ENCODE peak calls at places on chromosomes 11 and 22, in four cellular contexts. One of them, this sample, is unnamed.

GRCh38 chr11:126426820-126427749 is 71.6 kb downstream of the ST3GAL4 start:
- DNase-seq in A549: no peak
- DNase-seq in K562: no peak
- DNase-seq in HepG2: no peak
- DNase-seq in this sample: no peak

GRCh38 chr11:99632969-99633368 is 612.2 kb downstream of the CNTN5 start:
- DNase-seq in A549: no peak
- DNase-seq in K562: no peak
- DNase-seq in HepG2: no peak
- DNase-seq in this sample: no peak

GRCh38 chr22:27597703-27598444 is 203.7 kb downstream of the MN1 start:
- DNase-seq in A549: no peak
- DNase-seq in K562: peak
- DNase-seq in HepG2: no peak
- DNase-seq in this sample: no peak

GRCh38 chr22:37898441-37899181 is 7.5 kb upstream of the MICALL1 start:
- DNase-seq in A549: no peak
- DNase-seq in K562: no peak
- DNase-seq in HepG2: peak
- DNase-seq in this sample: peak

GRCh38 chr11:100152751-100153150 is 534.3 kb upstream of the ARHGAP42 start:
- DNase-seq in A549: no peak
- DNase-seq in K562: no peak
- DNase-seq in HepG2: no peak
- DNase-seq in this sample: no peak

GRCh38 chr11:62418136-62418535 is 697 bp upstream of the SCGB1A1 start:
- DNase-seq in A549: no peak
- DNase-seq in K562: peak
- DNase-seq in HepG2: no peak
- DNase-seq in this sample: no peak

GRCh38 chr11:100827934-100828661 is 141.0 kb downstream of the ARHGAP42 start:
- DNase-seq in A549: peak
- DNase-seq in K562: peak
- DNase-seq in HepG2: peak
- DNase-seq in this sample: no peak

GRCh38 chr11:117915672-117916235 is 13.4 kb downstream of the TMPRSS13 start:
- DNase-seq in A549: no peak
- DNase-seq in K562: no peak
- DNase-seq in HepG2: no peak
- DNase-seq in this sample: no peak

GRCh38 chr22:30305519-30305905 is 16.2 kb upstream of the CASTOR1 start:
- DNase-seq in A549: no peak
- DNase-seq in K562: no peak
- DNase-seq in HepG2: no peak
- DNase-seq in this sample: no peak

GRCh38 chr11:30196400-30197206 is 34.2 kb upstream of the FSHB start:
- DNase-seq in A549: peak
- DNase-seq in K562: peak
- DNase-seq in HepG2: peak
- DNase-seq in this sample: peak

GRCh38 chr11:68011046-68011943 is 1.2 kb downstream of the ALDH3B1 start:
- DNase-seq in A549: no peak
- DNase-seq in K562: no peak
- DNase-seq in HepG2: no peak
- DNase-seq in this sample: no peak

GRCh38 chr11:12393691-12394090 is 16.3 kb downstream of the PARVA start:
- DNase-seq in A549: no peak
- DNase-seq in K562: no peak
- DNase-seq in HepG2: no peak
- DNase-seq in this sample: no peak

GRCh38 chr11:23313001-23313400 is 452.7 kb upstream of the CCDC179 start:
- DNase-seq in A549: no peak
- DNase-seq in K562: no peak
- DNase-seq in HepG2: no peak
- DNase-seq in this sample: no peak

GRCh38 chr11:30788849-30789248 is 202.7 kb upstream of the MPPED2 start:
- DNase-seq in A549: no peak
- DNase-seq in K562: no peak
- DNase-seq in HepG2: no peak
- DNase-seq in this sample: no peak

GRCh38 chr22:17119481-17120202 is 1.5 kb downstream of the TMEM121B start:
- DNase-seq in A549: no peak
- DNase-seq in K562: peak
- DNase-seq in HepG2: no peak
- DNase-seq in this sample: peak

GRCh38 chr11:103546236-103546635 is 437.0 kb downstream of the DYNC2H1 start:
- DNase-seq in A549: no peak
- DNase-seq in K562: no peak
- DNase-seq in HepG2: no peak
- DNase-seq in this sample: no peak

GRCh38 chr22:50713008-50713385 is 25.0 kb upstream of the ACR start:
- DNase-seq in A549: no peak
- DNase-seq in K562: no peak
- DNase-seq in HepG2: no peak
- DNase-seq in this sample: no peak

GRCh38 chr11:117980280-117980679 is 5.9 kb upstream of the IL10RA start:
- DNase-seq in A549: no peak
- DNase-seq in K562: no peak
- DNase-seq in HepG2: no peak
- DNase-seq in this sample: no peak

GRCh38 chr11:75786101-75786736 is 17.6 kb downstream of the DGAT2 start:
- DNase-seq in A549: no peak
- DNase-seq in K562: no peak
- DNase-seq in HepG2: peak
- DNase-seq in this sample: no peak

GRCh38 chr11:116148056-116148455 is 624.7 kb downstream of the BUD13 start:
- DNase-seq in A549: no peak
- DNase-seq in K562: no peak
- DNase-seq in HepG2: no peak
- DNase-seq in this sample: peak

GRCh38 chr22:45869448-45869847 is 107.5 kb downstream of the WNT7B start:
- DNase-seq in A549: no peak
- DNase-seq in K562: no peak
- DNase-seq in HepG2: no peak
- DNase-seq in this sample: no peak

GRCh38 chr11:134652586-134653255 is 240.7 kb upstream of the B3GAT1 start:
- DNase-seq in A549: no peak
- DNase-seq in K562: no peak
- DNase-seq in HepG2: no peak
- DNase-seq in this sample: no peak

GRCh38 chr22:19344420-19344819 is 52.9 kb upstream of the CLTCL1 start:
- DNase-seq in A549: no peak
- DNase-seq in K562: peak
- DNase-seq in HepG2: no peak
- DNase-seq in this sample: no peak

GRCh38 chr22:19349778-19350475 is 58.4 kb upstream of the CLTCL1 start:
- DNase-seq in A549: no peak
- DNase-seq in K562: peak
- DNase-seq in HepG2: no peak
- DNase-seq in this sample: no peak

GRCh38 chr22:19350476-19350859 is 58.9 kb upstream of the CLTCL1 start:
- DNase-seq in A549: no peak
- DNase-seq in K562: no peak
- DNase-seq in HepG2: no peak
- DNase-seq in this sample: no peak

GRCh38 chr22:19343470-19343869 is 52.0 kb upstream of the CLTCL1 start:
- DNase-seq in A549: no peak
- DNase-seq in K562: no peak
- DNase-seq in HepG2: no peak
- DNase-seq in this sample: no peak

DNA sequence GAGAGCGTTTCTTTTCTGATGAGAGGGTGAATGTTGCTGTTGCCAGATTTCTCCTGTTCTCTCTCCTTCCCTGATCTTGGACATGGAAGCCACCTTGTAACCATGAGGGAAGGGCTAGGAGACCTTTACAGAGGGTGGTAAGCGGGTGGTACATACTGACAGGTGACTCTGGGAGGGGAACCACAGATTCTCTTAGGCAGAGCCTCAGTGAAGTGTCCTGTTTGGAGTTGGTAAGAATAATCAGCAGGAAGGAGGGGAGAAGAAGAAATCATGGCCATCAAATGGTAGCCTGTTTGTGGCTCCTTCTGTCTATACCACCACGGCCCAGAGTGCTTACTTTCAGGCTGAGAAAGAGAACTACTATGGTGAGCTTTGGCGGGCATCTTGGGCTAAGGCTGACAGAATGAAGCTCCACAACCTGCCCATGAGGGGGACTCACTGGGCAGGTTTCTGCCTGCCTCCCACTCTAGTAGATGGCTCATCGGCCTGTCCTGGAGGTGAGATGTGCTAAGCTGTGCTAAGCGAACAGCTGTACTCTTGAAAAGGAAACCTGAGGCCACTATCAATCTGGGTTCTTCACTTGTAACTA is 55.3 kb upstream of the CLTCL1 start:
- DNase-seq in A549: no peak
- DNase-seq in K562: peak
- DNase-seq in HepG2: no peak
- DNase-seq in this sample: no peak
- TF ChIP-seq NR3C1 in A549: no peak
- TF ChIP-seq NR3C1 in K562: no peak
- TF ChIP-seq NR3C1 in HepG2: no peak
- TF ChIP-seq NR3C1 in this sample: no peak

GRCh38 chr11:121581607-121582006 is 128.8 kb upstream of the SORL1-AS1 start:
- DNase-seq in A549: no peak
- DNase-seq in K562: no peak
- DNase-seq in HepG2: no peak
- DNase-seq in this sample: no peak
- TF ChIP-seq NR3C1 in A549: no peak
- TF ChIP-seq NR3C1 in K562: no peak
- TF ChIP-seq NR3C1 in HepG2: no peak
- TF ChIP-seq NR3C1 in this sample: no peak

GRCh38 chr11:112354364-112354763 is 93.7 kb upstream of the PLET1 start:
- DNase-seq in A549: no peak
- DNase-seq in K562: no peak
- DNase-seq in HepG2: no peak
- DNase-seq in this sample: no peak

GRCh38 chr11:112357488-112357887 is 96.8 kb upstream of the PLET1 start:
- DNase-seq in A549: no peak
- DNase-seq in K562: no peak
- DNase-seq in HepG2: no peak
- DNase-seq in this sample: no peak

GRCh38 chr11:112361396-112361795 is 100.7 kb upstream of the PLET1 start:
- DNase-seq in A549: no peak
- DNase-seq in K562: no peak
- DNase-seq in HepG2: no peak
- DNase-seq in this sample: no peak

GRCh38 chr11:112352907-112353306 is 92.2 kb upstream of the PLET1 start:
- DNase-seq in A549: no peak
- DNase-seq in K562: no peak
- DNase-seq in HepG2: no peak
- DNase-seq in this sample: no peak

DNA sequence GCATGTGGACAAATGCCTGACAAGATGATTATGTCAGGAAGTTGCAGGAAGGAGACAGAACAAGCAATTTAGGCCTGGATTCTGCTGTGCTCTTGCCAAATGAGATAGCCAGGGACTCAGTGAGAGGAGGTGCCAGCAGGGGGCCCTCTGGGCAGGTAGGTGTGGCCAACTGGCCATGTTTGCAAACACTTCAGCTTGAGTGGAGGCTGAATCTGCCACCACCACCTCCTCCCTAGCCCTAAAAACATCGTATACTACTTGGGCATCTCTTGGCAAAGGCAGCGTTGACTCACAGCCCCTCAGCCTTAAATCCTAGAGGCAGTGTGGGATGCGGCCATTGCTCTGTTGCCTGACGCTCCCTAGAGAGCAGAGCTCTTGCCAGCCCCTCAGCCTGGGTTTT is 95.1 kb upstream of the PLET1 start:
- DNase-seq in A549: no peak
- DNase-seq in K562: peak
- DNase-seq in HepG2: no peak
- DNase-seq in this sample: peak
- TF ChIP-seq NR3C1 in A549: no peak
- TF ChIP-seq NR3C1 in K562: no peak
- TF ChIP-seq NR3C1 in HepG2: no peak
- TF ChIP-seq NR3C1 in this sample: no peak

DNA sequence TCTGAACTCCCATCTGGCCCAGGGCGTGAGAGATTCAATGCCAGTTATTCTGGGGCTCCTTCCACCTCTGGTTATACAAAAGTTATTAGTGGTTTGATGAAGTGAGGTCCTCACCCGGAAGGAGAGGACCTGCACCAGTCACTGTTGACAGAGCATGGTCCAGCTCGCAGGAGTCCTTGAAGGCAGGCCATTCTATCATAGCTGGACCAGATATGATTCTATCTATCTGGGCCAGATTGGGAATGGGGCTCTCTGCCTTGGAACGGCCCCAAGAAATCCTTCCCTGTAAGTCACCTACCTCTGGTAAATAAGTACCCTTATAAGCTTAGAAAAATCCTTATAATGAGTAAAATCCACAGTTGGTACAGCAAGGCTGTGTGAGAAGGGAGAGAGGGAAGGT is 50.7 kb downstream of the C11orf91 start:
- DNase-seq in A549: no peak
- DNase-seq in K562: no peak
- DNase-seq in HepG2: no peak
- DNase-seq in this sample: no peak
- TF ChIP-seq NR3C1 in A549: no peak
- TF ChIP-seq NR3C1 in K562: no peak
- TF ChIP-seq NR3C1 in HepG2: no peak
- TF ChIP-seq NR3C1 in this sample: no peak

GRCh38 chr11:119109843-119110242 is 2.7 kb downstream of the C2CD2L start:
- DNase-seq in A549: no peak
- DNase-seq in K562: no peak
- DNase-seq in HepG2: no peak
- DNase-seq in this sample: no peak

GRCh38 chr11:119106564-119107537 is at the start of gene C2CD2L:
- DNase-seq in A549: peak
- DNase-seq in K562: peak
- DNase-seq in HepG2: peak
- DNase-seq in this sample: peak

GRCh38 chr11:119107538-119108150 is 500 bp downstream of the C2CD2L start:
- DNase-seq in A549: no peak
- DNase-seq in K562: peak
- DNase-seq in HepG2: no peak
- DNase-seq in this sample: no peak

GRCh38 chr11:119108857-119109221 is 1.7 kb downstream of the C2CD2L start:
- DNase-seq in A549: no peak
- DNase-seq in K562: no peak
- DNase-seq in HepG2: peak
- DNase-seq in this sample: no peak

GRCh38 chr11:119108151-119108856 is 1.2 kb downstream of the C2CD2L start:
- DNase-seq in A549: no peak
- DNase-seq in K562: peak
- DNase-seq in HepG2: peak
- DNase-seq in this sample: peak
- TF ChIP-seq NR3C1 in A549: no peak
- TF ChIP-seq NR3C1 in K562: no peak
- TF ChIP-seq NR3C1 in HepG2: no peak
- TF ChIP-seq NR3C1 in this sample: no peak

GRCh38 chr22:49362393-49362792 is 465.3 kb downstream of the BRD1 start:
- DNase-seq in A549: no peak
- DNase-seq in K562: no peak
- DNase-seq in HepG2: no peak
- DNase-seq in this sample: no peak
- TF ChIP-seq NR3C1 in A549: no peak
- TF ChIP-seq NR3C1 in K562: no peak
- TF ChIP-seq NR3C1 in HepG2: no peak
- TF ChIP-seq NR3C1 in this sample: no peak

GRCh38 chr11:19332476-19332875 is 91.7 kb upstream of the E2F8 start:
- DNase-seq in A549: no peak
- DNase-seq in K562: no peak
- DNase-seq in HepG2: no peak
- DNase-seq in this sample: no peak
- TF ChIP-seq NR3C1 in A549: no peak
- TF ChIP-seq NR3C1 in K562: no peak
- TF ChIP-seq NR3C1 in HepG2: no peak
- TF ChIP-seq NR3C1 in this sample: no peak

This sample was measured in WTC11.